ENCODE peak calls at places on chromosomes 7 and 10, in six cellular contexts. N is astrocyte of the cerebellum, Q is ovary, E is A673, D is fibroblast of mammary gland, G is NCI-H345. M is an unnamed sample.

GRCh38 chr7:157010588-157011332 is at the start of gene MNX1:
- DNase-seq in N (no peak), Q (no peak), E (peak), D (no peak), G (peak), M (peak)

GRCh38 chr10:110460111-110460809 is 37.4 kb upstream of the DUSP5 start:
- DNase-seq in N (no peak), Q (no peak), E (peak), D (peak), G (peak), M (peak)

GRCh38 chr10:54415483-54415882 is 385.5 kb downstream of the PCDH15 start:
- DNase-seq in N (no peak), Q (no peak), E (no peak), D (no peak), G (no peak), M (no peak)

GRCh38 chr10:91712315-91712714 is 79.4 kb upstream of the PPP1R3C start:
- DNase-seq in N (no peak), Q (no peak), E (no peak), D (no peak), G (no peak), M (no peak)

GRCh38 chr10:82982110-82982608 is 1107.2 kb downstream of the NRG3 start:
- DNase-seq in N (peak), Q (no peak), E (no peak), D (peak), G (no peak), M (no peak)

GRCh38 chr10:127353544-127353943 is 157.2 kb upstream of the INSYN2A start:
- DNase-seq in N (no peak), Q (no peak), E (no peak), D (no peak), G (no peak), M (no peak)

GRCh38 chr10:107423903-107424302 is 259.4 kb upstream of the SORCS1 start:
- DNase-seq in N (no peak), Q (no peak), E (no peak), D (no peak), G (no peak), M (no peak)

GRCh38 chr7:155207335-155208002 is 90.2 kb upstream of the INSIG1 start:
- DNase-seq in N (no peak), Q (no peak), E (no peak), D (no peak), G (no peak), M (no peak)

GRCh38 chr10:92544296-92544695 is 29.6 kb downstream of the IDE start:
- DNase-seq in N (peak), Q (no peak), E (peak), D (no peak), G (peak), M (no peak)

GRCh38 chr7:128373588-128373987 is 12.1 kb upstream of the PRRT4 start:
- DNase-seq in N (no peak), Q (no peak), E (no peak), D (no peak), G (no peak), M (no peak)

GRCh38 chr7:93232673-93233018 is 480 bp downstream of the VPS50 start:
- DNase-seq in N (no peak), Q (no peak), E (peak), D (no peak), G (no peak), M (no peak)

GRCh38 chr10:70779088-70779487 is 6.1 kb downstream of the TBATA start:
- DNase-seq in N (no peak), Q (no peak), E (no peak), D (no peak), G (no peak), M (no peak)

GRCh38 chr7:67731704-67732103 is 735.1 kb downstream of the TYW1 start:
- DNase-seq in N (no peak), Q (no peak), E (no peak), D (no peak), G (no peak), M (no peak)

GRCh38 chr10:33122014-33122788 is 164.2 kb upstream of the ITGB1 start:
- DNase-seq in N (peak), Q (no peak), E (no peak), D (peak), G (no peak), M (no peak)

GRCh38 chr7:38367301-38367700 is 93.9 kb upstream of the TARP start:
- DNase-seq in N (no peak), Q (no peak), E (no peak), D (peak), G (no peak), M (no peak)

GRCh38 chr10:43739171-43739570 is 90.5 kb upstream of the ZNF32 start:
- DNase-seq in N (no peak), Q (no peak), E (no peak), D (peak), G (no peak), M (no peak)

GRCh38 chr7:104137971-104138370 is 69.8 kb downstream of the ORC5 start:
- DNase-seq in N (peak), Q (no peak), E (no peak), D (peak), G (no peak), M (no peak)

GRCh38 chr7:80593869-80594587 is 44.4 kb upstream of the CD36 start:
- DNase-seq in N (no peak), Q (no peak), E (no peak), D (no peak), G (no peak), M (peak)

GRCh38 chr10:129870926-129871660 is 93.0 kb downstream of the EBF3 start:
- DNase-seq in N (no peak), Q (no peak), E (no peak), D (peak), G (peak), M (no peak)

GRCh38 chr10:110336111-110336721 is 31.5 kb upstream of the SMNDC1 start:
- DNase-seq in N (peak), Q (peak), E (peak), D (peak), G (no peak), M (no peak)

GRCh38 chr7:35314354-35314753 is 60.5 kb upstream of the TBX20 start:
- DNase-seq in N (no peak), Q (no peak), E (no peak), D (no peak), G (no peak), M (no peak)

GRCh38 chr7:131083781-131084180 is 243.9 kb upstream of the MKLN1 start:
- DNase-seq in N (no peak), Q (no peak), E (no peak), D (no peak), G (no peak), M (no peak)

GRCh38 chr10:97593423-97593822 is 3.9 kb downstream of the C10orf62 start:
- DNase-seq in N (no peak), Q (no peak), E (no peak), D (no peak), G (no peak), M (no peak)

GRCh38 chr10:5582736-5583135 is 58.0 kb downstream of the CALML3 start:
- DNase-seq in N (no peak), Q (no peak), E (no peak), D (no peak), G (no peak), M (no peak)

GRCh38 chr10:52459097-52459496 is 145.0 kb downstream of the DKK1 start:
- DNase-seq in N (no peak), Q (no peak), E (no peak), D (no peak), G (no peak), M (no peak)

GRCh38 chr7:96300981-96301380 is 20.9 kb downstream of the SLC25A13 start:
- DNase-seq in N (no peak), Q (no peak), E (no peak), D (peak), G (no peak), M (no peak)

GRCh38 chr10:68561804-68562649 is 1.9 kb downstream of the TET1 start:
- DNase-seq in N (no peak), Q (peak), E (peak), D (peak), G (no peak), M (no peak)

GRCh38 chr10:119652361-119652760 is 1.2 kb downstream of the BAG3 start:
- DNase-seq in N (peak), Q (no peak), E (peak), D (peak), G (no peak), M (no peak)

GRCh38 chr10:96664563-96664962 is 55.8 kb downstream of the PIK3AP1 start:
- DNase-seq in N (no peak), Q (no peak), E (no peak), D (no peak), G (no peak), M (no peak)

GRCh38 chr7:54932818-54933543 is 85.8 kb upstream of the EGFR start:
- DNase-seq in N (peak), Q (peak), E (peak), D (peak), G (peak), M (peak)

GRCh38 chr7:50667789-50668226 is 102.6 kb upstream of the DDC start:
- DNase-seq in N (no peak), Q (peak), E (no peak), D (peak), G (no peak), M (peak)

GRCh38 chr7:6615853-6616555 is 594 bp downstream of the ZNF853 start:
- DNase-seq in N (no peak), Q (peak), E (no peak), D (no peak), G (peak), M (no peak)

GRCh38 chr7:32501522-32501921 is 6.2 kb downstream of the AVL9 start:
- DNase-seq in N (no peak), Q (no peak), E (peak), D (peak), G (no peak), M (no peak)

GRCh38 chr7:147308539-147308938 is 1191.9 kb downstream of the CNTNAP2 start:
- DNase-seq in N (no peak), Q (no peak), E (no peak), D (no peak), G (no peak), M (no peak)

GRCh38 chr7:129462445-129462844 is 28.2 kb downstream of the STRIP2 start:
- DNase-seq in N (no peak), Q (no peak), E (no peak), D (no peak), G (no peak), M (no peak)

GRCh38 chr7:96671854-96672253 is 37.8 kb downstream of the SEM1 start:
- DNase-seq in N (no peak), Q (no peak), E (no peak), D (no peak), G (no peak), M (no peak)